ENCODE peak calls at places on chromosomes 2 and 18, in ten cellular contexts. S is NCI-H2081 treated with DMSO at 0.1 percent for 48 hours; U is effector memory CD4-positive, alpha-beta T cell; M is cardiac muscle cell; W is activated CD8-positive, alpha-beta T cell treated with anti-CD3 and anti-CD28 coated beads for 36 hours; H is adrenal gland; T is myocyte; O is DMS153; Z is T-cell; A is heart right ventricle. X is an unnamed sample.

GRCh38 chr18:51054764-51055163 is 24.8 kb downstream of the SMAD4 start:
- DNase-seq in O (no peak), U (no peak), M (no peak), H (no peak), T (peak), S (no peak), Z (no peak), A (no peak), W (no peak), X (no peak)

GRCh38 chr2:109616184-109616583 is 2.0 kb downstream of the SOWAHC start:
- DNase-seq in M (no peak), A (no peak), Z (no peak), S (no peak), W (no peak), O (no peak), T (no peak), H (no peak), U (no peak), X (no peak)

GRCh38 chr2:40395169-40396023 is 56.5 kb downstream of the SLC8A1 start:
- DNase-seq in U (no peak), W (no peak), S (no peak), T (no peak), M (no peak), Z (no peak), O (no peak), A (no peak), H (no peak), X (no peak)

GRCh38 chr2:34373586-34374233 is 774.6 kb upstream of the FAM98A start:
- DNase-seq in Z (no peak), U (no peak), O (no peak), S (no peak), M (no peak), W (no peak), T (no peak), H (no peak), A (no peak), X (no peak)

GRCh38 chr2:80340022-80340421 is 35.5 kb upstream of the LRRTM1 start:
- DNase-seq in U (no peak), W (no peak), H (no peak), M (no peak), S (no peak), O (no peak), A (no peak), T (no peak), Z (no peak), X (no peak)

GRCh38 chr18:78769502-78770113 is 210.0 kb upstream of the SALL3 start:
- DNase-seq in A (no peak), S (no peak), T (no peak), M (no peak), W (no peak), H (peak), Z (no peak), U (no peak), O (peak), X (no peak)

GRCh38 chr2:9112079-9112721 is 94.4 kb upstream of the ASAP2 start:
- DNase-seq in U (no peak), S (no peak), M (peak), A (no peak), O (no peak), H (peak), W (peak), Z (no peak), T (peak), X (no peak)

GRCh38 chr2:207219716-207220414 is 54.1 kb upstream of the KLF7 start:
- DNase-seq in U (no peak), S (no peak), H (no peak), M (no peak), A (no peak), Z (no peak), W (no peak), O (no peak), T (no peak), X (no peak)

GRCh38 chr2:75055820-75056675 is 97.6 kb downstream of the POLE4 start:
- DNase-seq in O (no peak), W (no peak), M (no peak), Z (no peak), S (no peak), U (no peak), H (no peak), A (no peak), T (no peak), X (no peak)

GRCh38 chr18:5073026-5073944 is 123.8 kb downstream of the AKAIN1 start:
- DNase-seq in H (peak), A (no peak), S (peak), U (no peak), M (peak), Z (no peak), O (no peak), W (peak), T (peak), X (no peak)

GRCh38 chr18:78580835-78581339 is 398.7 kb upstream of the SALL3 start:
- DNase-seq in A (no peak), H (no peak), O (no peak), U (no peak), M (no peak), Z (no peak), T (no peak), S (no peak), W (no peak), X (no peak)

GRCh38 chr2:220192994-220193753 is 565.7 kb downstream of the SLC4A3 start:
- DNase-seq in S (no peak), A (no peak), T (no peak), H (no peak), M (no peak), U (no peak), W (no peak), O (no peak), Z (no peak), X (no peak)

GRCh38 chr2:126656311-126657145 is 570 bp downstream of the GYPC start:
- DNase-seq in Z (peak), A (peak), M (peak), T (peak), W (peak), S (no peak), H (peak), U (peak), O (no peak), X (no peak)

GRCh38 chr2:619964-620363 is 57.2 kb downstream of the TMEM18 start:
- DNase-seq in H (no peak), S (no peak), A (no peak), Z (no peak), W (no peak), T (no peak), M (no peak), O (no peak), U (no peak), X (no peak)

GRCh38 chr2:168748461-168748860 is 54.0 kb upstream of the NOSTRIN start:
- DNase-seq in O (no peak), W (no peak), A (no peak), Z (no peak), H (no peak), U (no peak), S (peak), M (no peak), T (no peak), X (no peak)

GRCh38 chr2:89763581-89764485 is 1072.4 kb downstream of the RPIA start:
- DNase-seq in M (no peak), H (peak), T (no peak), W (no peak), U (no peak), Z (no peak), S (no peak), A (peak), O (no peak), X (no peak)

GRCh38 chr2:240557808-240558207 is at the start of gene ANKMY1:
- DNase-seq in W (peak), S (no peak), A (peak), M (peak), O (peak), U (peak), Z (peak), T (peak), H (peak), X (peak)

GRCh38 chr2:128775401-128776285 is 457.0 kb upstream of the HS6ST1 start:
- DNase-seq in U (no peak), Z (no peak), A (no peak), S (no peak), M (no peak), O (no peak), T (no peak), W (no peak), H (no peak), X (no peak)